ENCODE peak calls at places on chromosomes 3 and 15, in seven cellular contexts. P is lower leg skin, S is WTC11, R is colonic mucosa, B is SK-N-SH, M is choroid plexus epithelial cell, H is omental fat pad. T is an unnamed sample.

GRCh38 chr15:41262571-41262970 is 31.5 kb downstream of the CHP1 start:
- DNase-seq in P (no peak), S (no peak), R (no peak), B (no peak), M (no peak), H (no peak), T (no peak)

GRCh38 chr3:149291178-149291577 is 42.3 kb downstream of the TM4SF18 start:
- DNase-seq in P (no peak), S (no peak), R (no peak), B (peak), M (no peak), H (no peak), T (no peak)

GRCh38 chr3:193942516-193943055 is 193.4 kb upstream of the HES1 start:
- DNase-seq in P (no peak), S (no peak), R (no peak), B (no peak), M (no peak), H (no peak), T (no peak)

GRCh38 chr3:37770938-37771918 is 90.5 kb upstream of the CTDSPL start:
- DNase-seq in P (no peak), S (no peak), R (no peak), B (peak), M (peak), H (no peak), T (no peak)

GRCh38 chr3:105584351-105584790 is 217.7 kb downstream of the ALCAM start:
- DNase-seq in P (no peak), S (peak), R (no peak), B (no peak), M (no peak), H (no peak), T (no peak)

GRCh38 chr3:152100491-152101086 is 168.1 kb upstream of the MBNL1 start:
- DNase-seq in P (no peak), S (no peak), R (no peak), B (no peak), M (peak), H (no peak), T (no peak)

GRCh38 chr3:122920986-122921385 is 106.6 kb downstream of the SEMA5B start:
- DNase-seq in P (no peak), S (no peak), R (no peak), B (no peak), M (no peak), H (no peak), T (no peak)

GRCh38 chr3:124883766-124884473 is 3.2 kb downstream of the ITGB5 start:
- DNase-seq in P (no peak), S (no peak), R (no peak), B (no peak), M (no peak), H (no peak), T (no peak)

GRCh38 chr3:89256882-89257281 is 149.5 kb downstream of the EPHA3 start:
- DNase-seq in P (no peak), S (no peak), R (no peak), B (no peak), M (no peak), H (no peak), T (no peak)

GRCh38 chr3:42024578-42025387 is 62.9 kb upstream of the ULK4 start:
- DNase-seq in P (no peak), S (peak), R (no peak), B (peak), M (no peak), H (no peak), T (peak)

DNA sequence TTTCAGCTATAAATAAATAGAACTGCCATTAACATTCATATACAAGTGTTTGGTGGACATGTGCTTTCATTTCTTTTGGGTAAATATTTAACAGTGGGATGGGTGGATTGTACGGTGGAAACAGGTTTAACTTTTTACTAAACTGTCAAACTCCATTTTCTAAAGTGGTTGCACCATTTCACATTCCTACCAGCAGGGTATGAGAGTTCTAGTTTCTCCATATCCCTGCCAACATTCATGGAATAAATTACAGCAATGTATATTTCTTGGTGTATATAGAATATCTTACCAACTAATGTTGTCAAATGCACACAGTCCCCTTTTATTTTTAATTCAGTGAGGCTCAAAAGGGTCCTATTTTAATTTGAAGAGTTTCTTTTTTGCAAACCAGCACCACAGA is 71.3 kb upstream of the CTXND1 start:
- DNase-seq in P (no peak), S (no peak), R (no peak), B (no peak), M (no peak), H (no peak), T (no peak)
- TF ChIP-seq CTCF in P (no peak), S (no peak), R (no peak), B (peak), M (peak), H (no peak), T (peak)

GRCh38 chr3:141788147-141788546 is 24.9 kb downstream of the GRK7 start:
- DNase-seq in P (no peak), S (no peak), R (no peak), B (no peak), M (no peak), H (no peak), T (no peak)

GRCh38 chr3:141793476-141794260 is 30.5 kb downstream of the GRK7 start:
- DNase-seq in P (no peak), S (peak), R (no peak), B (no peak), M (no peak), H (no peak), T (no peak)

GRCh38 chr3:141792495-141792894 is 29.3 kb downstream of the GRK7 start:
- DNase-seq in P (no peak), S (no peak), R (no peak), B (no peak), M (no peak), H (no peak), T (no peak)

GRCh38 chr3:141784096-141784495 is 20.9 kb downstream of the GRK7 start:
- DNase-seq in P (no peak), S (no peak), R (no peak), B (no peak), M (no peak), H (no peak), T (no peak)

DNA sequence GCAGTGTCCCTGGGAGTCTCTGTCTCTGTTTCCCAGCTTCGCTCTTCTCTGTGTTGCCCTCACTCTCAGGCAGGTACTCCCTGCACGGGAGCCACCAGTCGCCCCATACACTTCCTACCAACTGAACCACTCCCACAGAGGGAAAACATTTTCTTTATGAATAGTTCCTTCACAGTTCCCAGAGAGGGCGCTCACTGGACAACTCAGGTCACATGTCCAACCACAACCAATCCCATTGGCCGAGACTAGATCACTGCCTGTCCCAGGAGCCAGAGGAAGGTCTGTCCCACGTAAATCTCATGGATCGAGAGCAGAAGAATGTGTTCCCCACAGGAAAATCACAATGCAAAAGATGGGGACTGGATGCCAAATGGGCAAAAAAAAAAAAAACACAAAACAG is 26.1 kb downstream of the GRK7 start:
- DNase-seq in P (no peak), S (peak), R (no peak), B (no peak), M (peak), H (no peak), T (no peak)
- TF ChIP-seq CTCF in P (no peak), S (no peak), R (no peak), B (no peak), M (no peak), H (no peak), T (no peak)

GRCh38 chr15:45429974-45430792 is 51.8 kb upstream of the GATM start:
- DNase-seq in P (peak), S (peak), R (peak), B (peak), M (peak), H (peak), T (peak)
- TF ChIP-seq CTCF in P (no peak), S (peak), R (peak), B (peak), M (peak), H (peak), T (peak)

GRCh38 chr15:25933456-25934158 is 70.5 kb upstream of the ATP10A start:
- DNase-seq in P (peak), S (peak), R (peak), B (peak), M (peak), H (no peak), T (no peak)
- TF ChIP-seq CTCF in P (no peak), S (peak), R (no peak), B (peak), M (peak), H (no peak), T (peak)

GRCh38 chr3:53114412-53115074 is 15.7 kb downstream of the RFT1 start:
- DNase-seq in P (no peak), S (no peak), R (no peak), B (no peak), M (no peak), H (no peak), T (no peak)

GRCh38 chr3:53114011-53114400 is 16.2 kb downstream of the RFT1 start:
- DNase-seq in P (peak), S (peak), R (peak), B (peak), M (peak), H (peak), T (peak)

GRCh38 chr3:53113293-53114010 is 16.8 kb downstream of the RFT1 start:
- DNase-seq in P (no peak), S (no peak), R (no peak), B (no peak), M (peak), H (no peak), T (no peak)

GRCh38 chr3:53109190-53109589 is 21.0 kb downstream of the RFT1 start:
- DNase-seq in P (no peak), S (no peak), R (no peak), B (no peak), M (peak), H (no peak), T (no peak)

DNA sequence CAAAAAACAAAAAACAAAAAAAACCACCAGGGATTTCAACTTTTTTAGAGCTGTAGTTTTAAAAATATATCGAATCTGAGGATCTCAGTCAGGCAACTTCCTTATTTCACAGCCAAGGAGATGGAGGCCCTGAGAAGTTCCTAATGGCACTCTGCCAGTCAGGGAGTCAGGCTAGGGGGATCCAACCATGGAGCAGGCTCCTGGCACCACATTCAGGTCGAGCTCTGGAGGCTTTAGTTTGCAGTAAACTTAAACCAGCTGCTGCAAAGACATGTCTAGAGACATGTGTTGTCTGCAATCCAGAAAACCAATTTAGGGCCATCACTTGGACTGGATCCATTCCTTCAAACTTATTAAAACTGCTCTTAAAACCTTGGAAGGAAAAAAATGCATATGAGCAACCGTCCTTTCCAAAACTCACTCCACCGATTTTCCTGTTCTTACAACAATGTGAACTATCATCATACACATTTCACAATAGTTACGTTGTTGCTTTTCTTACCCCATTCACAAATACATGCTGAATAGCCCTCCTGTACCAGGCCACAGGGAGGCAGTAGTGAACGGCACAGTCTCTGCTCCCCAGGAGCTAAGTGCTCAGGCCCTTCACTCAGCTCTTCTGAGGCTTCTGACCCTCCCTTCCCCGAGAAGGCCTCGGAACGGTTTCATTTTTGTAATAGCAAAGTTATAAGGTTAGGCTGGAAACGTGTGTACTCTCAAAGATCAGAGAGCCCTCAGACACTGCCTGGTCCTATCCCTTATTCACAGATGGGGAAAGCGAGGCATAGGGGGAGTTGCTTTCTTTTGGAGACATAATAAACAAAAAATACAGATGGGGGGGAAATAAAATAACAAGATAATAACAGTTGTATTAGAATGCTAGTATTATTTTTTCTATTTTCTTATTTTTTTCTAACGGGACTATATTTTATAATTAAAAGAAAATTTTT is 20.1 kb downstream of the RFT1 start:
- DNase-seq in P (peak), S (peak), R (peak), B (peak), M (peak), H (no peak), T (no peak)
- TF ChIP-seq CTCF in P (no peak), S (peak), R (peak), B (peak), M (peak), H (no peak), T (no peak)

DNA sequence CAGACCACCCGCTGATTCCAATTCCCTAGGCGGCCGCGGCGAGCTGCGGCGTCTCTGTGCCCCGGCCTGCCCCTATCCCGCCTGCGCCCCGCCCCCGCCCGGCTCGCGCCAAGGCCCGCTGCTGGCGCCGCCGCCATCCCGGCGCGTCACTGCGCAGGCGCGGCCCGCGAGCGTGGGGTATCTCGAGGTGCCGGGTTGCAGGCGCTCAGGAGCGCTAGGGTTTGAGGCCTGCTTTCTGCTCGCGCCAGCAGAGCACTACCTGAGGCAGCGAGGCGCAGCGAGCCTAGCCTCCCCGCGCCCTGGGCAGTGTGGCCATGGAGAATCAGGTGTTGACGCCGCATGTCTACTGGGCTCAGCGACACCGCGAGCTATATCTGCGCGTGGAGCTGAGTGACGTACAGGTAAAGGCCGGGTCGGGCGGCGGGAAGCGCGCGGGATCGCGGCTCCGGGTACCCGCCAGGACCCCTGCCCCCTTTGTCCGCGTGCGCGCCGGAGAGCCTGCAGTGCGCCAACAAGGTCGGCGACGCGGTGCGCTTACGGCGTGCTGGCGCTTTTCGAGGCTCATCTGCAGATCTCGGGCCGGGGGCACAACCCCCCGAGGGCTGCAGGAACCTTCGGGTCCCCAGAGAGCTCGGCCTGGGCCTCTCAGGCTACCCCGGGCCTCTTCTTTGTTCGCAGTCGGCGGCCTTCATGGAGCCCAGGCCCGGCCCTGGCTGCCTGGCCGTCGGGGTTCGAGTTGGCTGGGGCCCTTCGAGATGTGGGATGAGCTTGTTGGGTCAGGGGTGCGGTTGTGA is at the start of gene HACD3:
- DNase-seq in P (peak), S (peak), R (peak), B (peak), M (peak), H (peak), T (peak)
- TF ChIP-seq CTCF in P (no peak), S (no peak), R (no peak), B (no peak), M (no peak), H (no peak), T (no peak)